ENCODE peak calls at places on chromosome X, in four cellular contexts. D is RKO, X is activated gamma-delta T cell treated with Interleukin-2 at 50 U/mL for 16 hours, I is iPS-NIHi11. C is an unnamed sample.

GRCh38 chrX:119094819-119095218 is 22.0 kb downstream of the CT47C1 start:
- DNase-seq in D (no peak), X (no peak), I (no peak), C (no peak)

GRCh38 chrX:31331045-31331444 is 259.2 kb upstream of the FTHL17 start:
- DNase-seq in D (no peak), X (no peak), I (no peak), C (no peak)

GRCh38 chrX:115889121-115889890 is 281.2 kb upstream of the AGTR2 start:
- DNase-seq in D (no peak), X (no peak), I (no peak), C (no peak)

GRCh38 chrX:123846598-123847038 is 13.2 kb upstream of the XIAP start:
- DNase-seq in D (peak), X (no peak), I (no peak), C (peak)

GRCh38 chrX:136318166-136318565 is 17.4 kb downstream of the ADGRG4 start:
- DNase-seq in D (no peak), X (no peak), I (no peak), C (no peak)

GRCh38 chrX:54093159-54093558 is 48.9 kb upstream of the PHF8 start:
- DNase-seq in D (no peak), X (no peak), I (no peak), C (no peak)

GRCh38 chrX:24306430-24306829 is 7.4 kb downstream of the SUPT20HL2 start:
- DNase-seq in D (no peak), X (no peak), I (no peak), C (no peak)

GRCh38 chrX:31293409-31293808 is 221.6 kb upstream of the FTHL17 start:
- DNase-seq in D (peak), X (no peak), I (no peak), C (peak)

GRCh38 chrX:64093761-64094160 is 111.7 kb downstream of the AMER1 start:
- DNase-seq in D (peak), X (no peak), I (peak), C (peak)

GRCh38 chrX:44978976-44979375 is 106.0 kb downstream of the KDM6A start:
- DNase-seq in D (no peak), X (no peak), I (no peak), C (no peak)

GRCh38 chrX:107700317-107700774 is 72.0 kb downstream of the PRPS1 start:
- DNase-seq in D (no peak), X (no peak), I (peak), C (peak)

GRCh38 chrX:12741416-12741815 is 49.8 kb upstream of the PRPS2 start:
- DNase-seq in D (no peak), X (no peak), I (peak), C (peak)

GRCh38 chrX:9612146-9612505 is 147.3 kb downstream of the TBL1X start:
- DNase-seq in D (no peak), X (no peak), I (no peak), C (no peak)

GRCh38 chrX:69503228-69503834 is 795 bp upstream of the NALF2 start:
- DNase-seq in D (no peak), X (no peak), I (no peak), C (no peak)

GRCh38 chrX:38004046-38004445 is 2.3 kb upstream of the SYTL5 start:
- DNase-seq in D (no peak), X (no peak), I (no peak), C (peak)

GRCh38 chrX:46571423-46572294 is 1.9 kb upstream of the CHST7 start:
- DNase-seq in D (no peak), X (no peak), I (no peak), C (no peak)

GRCh38 chrX:24341795-24342194 is 18.6 kb upstream of the SUPT20HL1 start:
- DNase-seq in D (no peak), X (no peak), I (no peak), C (no peak)

GRCh38 chrX:65392284-65392683 is 142.3 kb downstream of the LAS1L start:
- DNase-seq in D (no peak), X (no peak), I (no peak), C (no peak)

GRCh38 chrX:120365968-120366367 is 4.1 kb downstream of the ATP1B4 start:
- DNase-seq in D (no peak), X (no peak), I (no peak), C (no peak)

GRCh38 chrX:149721778-149722177 is 9.9 kb downstream of the MAGEA11 start:
- DNase-seq in D (no peak), X (no peak), I (no peak), C (no peak)

GRCh38 chrX:2325076-2325784 is 175.5 kb downstream of the DHRSX start:
- DNase-seq in D (no peak), X (peak), I (no peak), C (no peak)

GRCh38 chrX:15751160-15751819 is 13.2 kb downstream of the CA5B start:
- DNase-seq in D (no peak), X (peak), I (no peak), C (no peak)

GRCh38 chrX:24301806-24302205 is 12.1 kb downstream of the SUPT20HL2 start:
- DNase-seq in D (no peak), X (no peak), I (no peak), C (no peak)

GRCh38 chrX:27878862-27879261 is 71.1 kb downstream of the MAGEB10 start:
- DNase-seq in D (no peak), X (no peak), I (no peak), C (no peak)

GRCh38 chrX:1464282-1465131 is 11.8 kb upstream of the ASMTL start:
- DNase-seq in D (no peak), X (peak), I (no peak), C (no peak)

GRCh38 chrX:40099046-40099968 is 1.5 kb upstream of the BCOR start:
- DNase-seq in D (peak), X (no peak), I (no peak), C (no peak)

GRCh38 chrX:50680990-50681389 is 133.0 kb downstream of the SHROOM4 start:
- DNase-seq in D (no peak), X (no peak), I (peak), C (peak)

GRCh38 chrX:16934212-16934611 is 12.2 kb upstream of the REPS2 start:
- DNase-seq in D (no peak), X (no peak), I (no peak), C (no peak)

GRCh38 chrX:133273180-133273579 is 55.0 kb upstream of the TFDP3 start:
- DNase-seq in D (no peak), X (no peak), I (no peak), C (no peak)

GRCh38 chrX:153948847-153949819 is 4.7 kb upstream of the RENBP start:
- DNase-seq in D (no peak), X (no peak), I (no peak), C (no peak)

GRCh38 chrX:17967888-17968287 is 106.8 kb upstream of the RAI2 start:
- DNase-seq in D (no peak), X (no peak), I (no peak), C (no peak)

GRCh38 chrX:97401154-97401553 is 517.4 kb downstream of the RPA4 start:
- DNase-seq in D (no peak), X (no peak), I (no peak), C (no peak)

GRCh38 chrX:68440940-68441339 is 7.6 kb upstream of the OPHN1 start:
- DNase-seq in D (no peak), X (no peak), I (no peak), C (peak)

GRCh38 chrX:21932277-21932996 is 8.1 kb upstream of the SMS start:
- DNase-seq in D (peak), X (no peak), I (no peak), C (peak)

GRCh38 chrX:45623266-45623665 is 422.6 kb upstream of the DIPK2B start:
- DNase-seq in D (peak), X (no peak), I (no peak), C (peak)

GRCh38 chrX:131812847-131813825 is 210.0 kb upstream of the STK26 start:
- DNase-seq in D (no peak), X (peak), I (no peak), C (peak)

GRCh38 chrX:137600769-137601168 is 34.8 kb downstream of the ZIC3 start:
- DNase-seq in D (no peak), X (no peak), I (no peak), C (no peak)